ENCODE peak calls at places on chromosomes 13 and 19, in four cellular contexts. X is esophagus muscularis mucosa, F is transverse colon, G is SK-N-SH. Y is an unnamed sample.

GRCh38 chr13:80955487-80955886 is 614.6 kb upstream of the SPRY2 start:
- DNase-seq in X (no peak), F (no peak), G (no peak), Y (no peak)

GRCh38 chr19:15863272-15863671 is 34.6 kb downstream of the CYP4F2 start:
- DNase-seq in X (no peak), F (no peak), G (no peak), Y (no peak)

GRCh38 chr19:39843919-39844793 is 2.0 kb downstream of the FBL start:
- DNase-seq in X (no peak), F (no peak), G (peak), Y (no peak)

GRCh38 chr13:33224686-33225085 is 60.9 kb downstream of the STARD13 start:
- DNase-seq in X (no peak), F (no peak), G (no peak), Y (no peak)

GRCh38 chr19:16449330-16449961 is 22.3 kb downstream of the EPS15L1 start:
- DNase-seq in X (no peak), F (no peak), G (no peak), Y (no peak)

GRCh38 chr13:53170910-53171309 is 142.3 kb downstream of the OLFM4 start:
- DNase-seq in X (no peak), F (no peak), G (no peak), Y (no peak)

GRCh38 chr13:23289917-23290357 is 109.2 kb downstream of the SGCG start:
- DNase-seq in X (no peak), F (no peak), G (peak), Y (no peak)

GRCh38 chr19:17259118-17259780 is 5.3 kb downstream of the USHBP1 start:
- DNase-seq in X (no peak), F (no peak), G (no peak), Y (no peak)

GRCh38 chr13:96851856-96852255 is 142.4 kb downstream of the OXGR1 start:
- DNase-seq in X (no peak), F (no peak), G (no peak), Y (no peak)

DNA sequence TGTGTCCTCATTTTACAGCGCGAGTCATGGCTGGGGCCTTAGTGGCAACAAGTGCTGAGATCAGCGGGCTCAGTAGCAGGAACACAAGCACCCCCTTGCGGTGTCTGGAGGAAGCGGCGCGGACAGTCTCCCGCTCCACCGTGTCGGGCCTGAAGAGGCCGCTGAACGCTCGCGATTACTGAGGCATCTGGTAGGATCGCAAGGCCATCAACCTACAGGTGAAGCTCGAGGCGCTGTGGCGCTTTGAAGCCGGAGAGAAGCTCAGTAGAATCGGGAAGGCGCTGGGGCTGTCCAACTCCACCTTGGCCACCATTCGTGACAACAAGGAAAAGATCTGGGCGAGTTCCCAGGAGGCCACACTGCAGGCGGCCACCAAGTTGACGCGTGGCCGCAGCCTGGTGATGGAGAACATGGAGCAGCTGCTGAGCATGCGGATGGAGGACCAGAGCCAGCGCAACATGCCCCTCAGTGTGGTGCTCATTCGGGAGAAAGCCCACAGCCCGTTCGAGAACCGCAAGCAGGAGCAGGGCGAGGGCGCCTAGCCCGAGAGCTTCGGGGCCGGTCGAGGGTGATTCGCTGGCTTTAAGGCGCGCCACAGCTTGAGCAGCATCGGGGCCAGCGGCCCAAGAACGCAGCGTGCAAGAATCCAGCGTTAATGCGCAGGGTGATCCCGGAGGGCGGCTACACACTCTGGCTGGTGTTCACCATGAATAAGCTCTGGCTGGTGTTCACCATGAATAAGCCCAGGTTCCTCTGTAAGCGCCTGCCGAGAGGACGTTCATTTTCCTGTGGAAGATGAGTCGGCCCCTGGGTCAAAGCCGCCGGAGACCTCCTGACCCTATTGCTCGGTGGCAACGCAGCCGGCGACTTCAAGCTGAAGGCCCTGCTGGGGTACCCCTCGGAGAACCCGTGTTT is 8.3 kb upstream of the MZF1 start:
- DNase-seq in X (peak), F (peak), G (no peak), Y (peak)
- TF ChIP-seq EP300 in X (no peak), F (no peak), G (no peak), Y (no peak)

DNA sequence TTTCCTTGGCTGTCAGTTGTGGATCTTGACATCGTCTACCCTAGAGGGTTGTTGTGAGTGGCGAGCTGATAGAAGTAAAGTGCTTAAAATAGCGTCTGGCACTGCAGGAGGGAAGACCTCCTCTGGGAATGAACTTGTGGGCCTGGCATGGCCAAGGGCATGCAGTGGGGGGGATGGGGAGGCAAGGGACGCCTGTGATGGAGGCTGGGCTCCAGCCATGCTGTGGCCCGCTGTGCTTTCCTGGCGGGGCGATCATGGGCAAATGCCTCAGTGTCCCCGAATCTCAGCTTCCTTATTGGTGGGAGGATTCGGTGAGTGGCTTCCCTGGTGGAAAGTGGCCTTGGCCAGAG is 10.7 kb downstream of the CARM1 start:
- DNase-seq in X (no peak), F (no peak), G (no peak), Y (no peak)
- TF ChIP-seq POLR2AphosphoS5 in X (no peak), F (no peak), G (no peak), Y (no peak)

DNA sequence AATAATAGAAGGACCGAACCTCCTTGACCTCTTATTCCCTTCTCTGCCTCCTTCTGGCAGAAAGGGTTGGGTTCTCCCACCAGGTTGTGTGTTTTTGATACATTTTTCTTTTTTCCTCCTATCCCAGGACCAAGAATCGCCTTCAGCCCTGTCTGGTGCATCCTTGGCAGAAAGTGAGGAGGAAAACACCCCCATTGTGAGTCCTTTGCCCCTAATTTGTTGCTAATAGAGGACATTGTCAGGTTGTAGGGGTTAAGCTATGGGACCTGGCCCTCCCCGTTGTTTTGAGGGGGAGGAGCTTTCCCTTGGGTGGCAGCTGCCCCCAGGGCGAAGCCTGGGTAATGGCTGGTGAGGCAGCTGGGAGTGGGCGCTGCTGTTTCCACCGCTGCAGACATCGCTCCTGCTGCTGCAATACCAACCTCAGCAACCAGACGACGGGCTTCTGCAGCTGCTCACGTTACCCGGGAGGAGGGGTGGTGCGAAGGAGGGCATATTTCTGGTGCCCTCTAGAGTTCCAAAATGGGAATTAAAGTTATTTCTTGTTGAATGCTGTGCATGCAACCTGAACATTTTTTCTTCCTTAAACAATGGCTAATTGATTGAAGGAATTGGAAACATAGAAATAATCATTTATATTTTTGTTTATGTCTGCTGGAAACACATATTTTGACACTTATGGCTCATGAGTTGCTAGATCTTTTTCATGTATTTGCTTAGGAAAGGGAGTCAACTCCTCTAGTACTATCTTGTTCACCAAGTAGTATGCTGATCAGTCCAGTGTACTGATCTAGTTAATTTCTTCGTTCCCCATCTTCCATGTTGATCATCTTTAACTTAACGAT is 1.5 kb downstream of the ZMYM2 start:
- DNase-seq in X (no peak), F (peak), G (peak), Y (peak)
- TF ChIP-seq EP300 in X (no peak), F (no peak), G (no peak), Y (no peak)

GRCh38 chr13:46389457-46389856 is 2.4 kb upstream of the RUBCNL start:
- DNase-seq in X (no peak), F (no peak), G (no peak), Y (no peak)
- TF ChIP-seq POLR2AphosphoS5 in X (no peak), F (no peak), G (no peak), Y (no peak)

Y was measured in sigmoid colon.